ENCODE peak calls at places on chromosomes 11 and 22, in ten cellular contexts. W is IMR-90; F is psoas muscle; B is thoracic aorta; K is H9; X is prostate gland; P is aorta; L is hepatocyte; Y is Peyer's patch; A is CD4-positive, alpha-beta memory T cell. U is an unnamed sample. For H3K4me1, the result is how much of the 10 kb centered on the place peaks cover.

GRCh38 chr11:77266766-77267165 is 34.7 kb downstream of the GDPD4 start:
- DNase-seq in W (peak), F (no peak), B (no peak), K (no peak), X (no peak), P (no peak), L (no peak), Y (no peak), A (no peak), U (no peak)

GRCh38 chr11:80412604-80413003 is 971.8 kb upstream of the TENM4 start:
- DNase-seq in W (no peak), F (no peak), B (no peak), K (no peak), X (no peak), P (no peak), L (peak), Y (no peak), A (no peak), U (no peak)

GRCh38 chr22:46074771-46075551 is 75.4 kb upstream of the PPARA start:
- DNase-seq in W (no peak), F (peak), B (no peak), K (no peak), X (no peak), P (peak), L (no peak), Y (peak), A (no peak), U (peak)

GRCh38 chr22:47282366-47282765 is 519.9 kb downstream of the TBC1D22A start:
- DNase-seq in W (no peak), F (no peak), B (no peak), K (no peak), X (no peak), P (no peak), L (no peak), Y (no peak), A (no peak), U (no peak)

GRCh38 chr11:109946322-109946846 is 146.8 kb upstream of the ZC3H12C start:
- DNase-seq in W (peak), F (peak), B (peak), K (peak), X (peak), P (peak), L (peak), Y (peak), A (peak), U (peak)

GRCh38 chr11:110219011-110219785 is 77.2 kb downstream of the RDX start:
- DNase-seq in W (peak), F (no peak), B (no peak), K (no peak), X (no peak), P (no peak), L (no peak), Y (no peak), A (no peak), U (no peak)

GRCh38 chr11:77884186-77884828 is 63.4 kb downstream of the AAMDC start:
- DNase-seq in W (peak), F (no peak), B (no peak), K (no peak), X (no peak), P (no peak), L (peak), Y (no peak), A (no peak), U (no peak)

GRCh38 chr11:23233075-23233474 is 372.8 kb upstream of the CCDC179 start:
- DNase-seq in W (peak), F (no peak), B (no peak), K (no peak), X (no peak), P (no peak), L (no peak), Y (no peak), A (no peak), U (no peak)

GRCh38 chr11:2582436-2582931 is 117.3 kb downstream of the KCNQ1OT1 start:
- DNase-seq in W (no peak), F (peak), B (no peak), K (peak), X (no peak), P (peak), L (no peak), Y (peak), A (no peak), U (peak)

GRCh38 chr22:26648011-26648497 is 9.3 kb upstream of the MIAT start:
- DNase-seq in W (no peak), F (no peak), B (no peak), K (peak), X (no peak), P (no peak), L (no peak), Y (no peak), A (no peak), U (no peak)

GRCh38 chr11:13119361-13119760 is 110.2 kb downstream of the RASSF10 start:
- DNase-seq in W (peak), F (no peak), B (no peak), K (no peak), X (no peak), P (no peak), L (no peak), Y (no peak), A (no peak), U (no peak)

GRCh38 chr11:31509412-31510345 is at the start of the genes ELP4 and IMMP1L:
- DNase-seq in W (peak), F (peak), B (peak), K (peak), X (peak), P (peak), L (peak), Y (peak), A (peak), U (peak)

GRCh38 chr11:64447717-64448598 is 89.0 kb downstream of the RPS6KA4 start:
- DNase-seq in W (peak), F (peak), B (no peak), K (peak), X (peak), P (peak), L (peak), Y (no peak), A (no peak), U (no peak)

GRCh38 chr11:108697872-108698473 is 33.1 kb downstream of the DDX10 start:
- DNase-seq in W (peak), F (no peak), B (no peak), K (peak), X (peak), P (no peak), L (peak), Y (no peak), A (no peak), U (no peak)

GRCh38 chr22:22721681-22722309 is 77.4 kb downstream of the GGTLC2 start:
- DNase-seq in W (peak), F (no peak), B (no peak), K (no peak), X (no peak), P (no peak), L (peak), Y (no peak), A (no peak), U (no peak)

GRCh38 chr22:36022162-36022561 is 6.5 kb downstream of the RBFOX2 start:
- DNase-seq in W (peak), F (no peak), B (no peak), K (no peak), X (no peak), P (no peak), L (no peak), Y (no peak), A (no peak), U (no peak)

GRCh38 chr11:63767415-63768231 is 952 bp downstream of the ZFTA start:
- DNase-seq in W (peak), F (peak), B (peak), K (peak), X (no peak), P (peak), L (peak), Y (peak), A (peak), U (peak)

GRCh38 chr11:12863605-12864121 is 145.5 kb upstream of the RASSF10 start:
- DNase-seq in W (no peak), F (no peak), B (no peak), K (no peak), X (no peak), P (no peak), L (no peak), Y (no peak), A (no peak), U (no peak)

GRCh38 chr11:112408551-112408950 is 147.9 kb upstream of the PLET1 start:
- DNase-seq in W (no peak), F (no peak), B (no peak), K (peak), X (no peak), P (no peak), L (no peak), Y (no peak), A (no peak), U (no peak)

GRCh38 chr22:46625113-46625842 is 5.1 kb downstream of the GRAMD4 start:
- DNase-seq in W (no peak), F (no peak), B (no peak), K (no peak), X (no peak), P (peak), L (no peak), Y (no peak), A (no peak), U (no peak)

GRCh38 chr11:69217276-69218105 is 61.8 kb downstream of the SMIM38 start:
- DNase-seq in W (no peak), F (no peak), B (no peak), K (peak), X (peak), P (peak), L (no peak), Y (peak), A (no peak), U (no peak)

GRCh38 chr11:44047931-44048431 is at the start of gene ACCSL:
- DNase-seq in W (no peak), F (no peak), B (no peak), K (peak), X (no peak), P (no peak), L (no peak), Y (no peak), A (no peak), U (no peak)

GRCh38 chr11:86314636-86315035 is 12.6 kb downstream of the HIKESHI start:
- DNase-seq in W (no peak), F (no peak), B (no peak), K (no peak), X (no peak), P (no peak), L (no peak), Y (no peak), A (no peak), U (no peak)

GRCh38 chr11:114353448-114353847 is 46.9 kb downstream of the C11orf71 start:
- DNase-seq in W (peak), F (no peak), B (no peak), K (no peak), X (no peak), P (no peak), L (no peak), Y (no peak), A (no peak), U (no peak)

GRCh38 chr22:36544107-36544620 is 15.2 kb upstream of the EIF3D start:
- DNase-seq in W (peak), F (no peak), B (no peak), K (no peak), X (no peak), P (no peak), L (no peak), Y (no peak), A (no peak), U (no peak)

GRCh38 chr11:113001709-113002108 is 40.5 kb downstream of the NCAM1 start:
- DNase-seq in W (no peak), F (no peak), B (no peak), K (no peak), X (no peak), P (no peak), L (no peak), Y (no peak), A (no peak), U (no peak)

GRCh38 chr11:110373061-110373702 is 56.6 kb upstream of the FDX1 start:
- DNase-seq in W (peak), F (no peak), B (no peak), K (no peak), X (no peak), P (no peak), L (peak), Y (no peak), A (no peak), U (no peak)

GRCh38 chr11:110490886-110491285 is 61.1 kb downstream of the FDX1 start:
- DNase-seq in W (peak), F (no peak), B (no peak), K (no peak), X (no peak), P (no peak), L (no peak), Y (no peak), A (no peak), U (no peak)

GRCh38 chr22:17634696-17635095 is 3.9 kb upstream of the BCL2L13 start:
- DNase-seq in W (no peak), F (no peak), B (no peak), K (no peak), X (no peak), P (no peak), L (no peak), Y (no peak), A (no peak), U (no peak)

DNA sequence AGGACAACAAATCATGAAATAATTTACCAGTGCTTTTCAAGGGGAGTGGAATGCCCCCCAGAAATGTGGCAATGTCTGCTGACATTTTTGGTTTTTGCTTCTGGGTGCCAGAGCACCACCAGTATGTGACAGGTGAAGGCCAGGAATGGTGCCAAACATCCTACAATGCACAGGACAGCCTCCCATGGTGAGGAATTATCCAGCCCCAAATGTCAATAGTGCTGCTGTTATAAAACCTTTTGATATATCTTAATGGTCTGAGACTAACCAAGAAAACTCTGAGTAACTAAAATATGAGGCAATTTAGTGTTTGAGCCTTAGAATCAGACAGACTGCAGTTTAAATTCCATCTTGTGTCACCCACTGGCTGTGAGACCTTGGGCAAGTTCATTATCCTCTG is 69.6 kb downstream of the AMBRA1 start:
- DNase-seq in W (no peak), F (no peak), B (no peak), K (no peak), X (no peak), P (no peak), L (no peak), Y (no peak), A (no peak), U (no peak)
- H3K4me1 ChIP-seq in W (under half), F (under half), B (under half), K (under half), X (under half), P (under half), L (under half), Y (under half), A (under half), U (under half)

DNA sequence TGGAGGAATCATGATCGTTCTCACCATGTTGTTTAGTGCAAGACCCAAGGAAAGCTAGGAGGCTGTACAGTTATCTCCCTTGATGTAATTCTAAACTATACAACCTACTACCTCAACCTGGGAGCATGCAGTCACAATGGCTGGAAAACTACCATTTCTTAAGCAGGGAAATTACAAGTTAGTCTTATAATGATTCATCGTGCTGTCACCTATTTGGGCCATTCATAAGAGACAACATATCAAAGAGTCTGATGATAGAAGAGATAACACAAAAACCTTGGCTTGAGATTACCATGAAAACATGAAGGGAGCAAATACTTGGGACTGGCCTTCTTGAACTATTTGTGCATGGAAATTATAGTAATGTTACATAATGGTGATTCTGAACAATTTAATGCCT is 30.5 kb upstream of the BLID start:
- DNase-seq in W (peak), F (no peak), B (no peak), K (no peak), X (no peak), P (no peak), L (no peak), Y (no peak), A (no peak), U (no peak)
- H3K4me1 ChIP-seq in W (under half), F (under half), B (half or more), K (under half), X (under half), P (under half), L (under half), Y (under half), A (under half), U (under half)

GRCh38 chr11:60918251-60918940 is 4.4 kb downstream of the TMEM109 start:
- DNase-seq in W (no peak), F (no peak), B (no peak), K (no peak), X (no peak), P (no peak), L (no peak), Y (no peak), A (no peak), U (no peak)

GRCh38 chr11:60918941-60919275 is 5.0 kb downstream of the TMEM109 start:
- DNase-seq in W (peak), F (no peak), B (no peak), K (no peak), X (no peak), P (no peak), L (no peak), Y (no peak), A (no peak), U (no peak)

GRCh38 chr11:60916669-60917206 is 2.8 kb downstream of the TMEM109 start:
- DNase-seq in W (no peak), F (no peak), B (no peak), K (no peak), X (no peak), P (no peak), L (no peak), Y (no peak), A (no peak), U (no peak)

GRCh38 chr11:60915250-60915914 is 1.4 kb downstream of the TMEM109 start:
- DNase-seq in W (peak), F (peak), B (no peak), K (peak), X (peak), P (peak), L (peak), Y (peak), A (peak), U (peak)

GRCh38 chr11:60917267-60917666 is 3.3 kb downstream of the TMEM109 start:
- DNase-seq in W (no peak), F (no peak), B (no peak), K (no peak), X (no peak), P (no peak), L (no peak), Y (no peak), A (no peak), U (no peak)
- H3K4me1 ChIP-seq in W (under half), F (half or more), B (under half), K (under half), X (under half), P (under half), L (under half), Y (under half), A (under half), U (half or more)

GRCh38 chr22:20085651-20086050 is 5.6 kb downstream of the DGCR8 start:
- DNase-seq in W (no peak), F (no peak), B (no peak), K (no peak), X (no peak), P (peak), L (no peak), Y (peak), A (no peak), U (peak)
- H3K4me1 ChIP-seq in W (under half), F (under half), B (under half), K (under half), X (under half), P (under half), L (under half), Y (under half), A (half or more), U (under half)

DNA sequence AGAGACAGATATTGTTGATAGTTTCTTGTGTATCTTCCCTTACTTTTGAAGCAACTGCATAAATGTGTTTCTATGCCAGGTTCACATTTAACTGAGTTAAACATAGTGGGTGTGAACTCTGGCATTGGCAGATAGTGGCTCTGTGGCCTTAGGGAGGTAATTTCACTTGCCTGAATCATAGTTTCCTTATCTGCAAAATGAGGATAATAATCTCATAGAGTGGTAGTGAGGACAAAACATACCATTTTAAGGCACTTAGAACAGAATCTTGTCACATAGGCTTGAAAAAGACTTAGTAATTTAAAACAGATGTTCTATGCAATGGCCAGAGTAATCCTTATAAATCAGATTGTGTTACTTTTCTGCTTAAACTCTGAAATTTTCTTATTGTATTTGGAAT is 56.4 kb upstream of the SYN3 start:
- DNase-seq in W (no peak), F (no peak), B (no peak), K (no peak), X (no peak), P (no peak), L (no peak), Y (no peak), A (no peak), U (no peak)
- H3K4me1 ChIP-seq in W (under half), F (under half), B (under half), K (under half), X (under half), P (under half), L (under half), Y (under half), A (under half), U (under half)

DNA sequence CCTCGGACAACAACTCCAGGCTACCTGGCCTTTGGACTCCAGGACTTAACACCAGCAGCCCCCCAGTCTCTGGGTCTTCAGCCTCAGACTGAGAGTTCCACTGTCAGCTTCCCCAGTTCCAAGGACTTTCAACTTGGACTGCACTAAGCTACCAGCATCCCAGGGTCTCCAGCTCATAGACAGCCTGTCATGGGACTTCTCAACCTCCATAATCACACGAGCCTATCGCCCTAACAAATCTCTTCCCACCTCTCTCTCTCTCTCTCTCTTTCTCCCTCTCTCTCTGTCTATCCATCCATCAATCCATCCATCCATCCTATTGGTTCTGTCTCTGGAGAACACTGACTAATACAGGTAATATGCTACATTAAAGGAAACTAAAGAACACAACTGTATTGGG is 10.7 kb downstream of the RAB30 start:
- DNase-seq in W (no peak), F (no peak), B (no peak), K (no peak), X (no peak), P (no peak), L (no peak), Y (no peak), A (no peak), U (no peak)
- H3K4me1 ChIP-seq in W (under half), F (half or more), B (under half), K (under half), X (under half), P (under half), L (under half), Y (under half), A (under half), U (under half)

GRCh38 chr11:19350093-19350665 is 109.4 kb upstream of the E2F8 start:
- DNase-seq in W (no peak), F (no peak), B (no peak), K (no peak), X (no peak), P (no peak), L (no peak), Y (no peak), A (no peak), U (no peak)
- H3K4me1 ChIP-seq in W (under half), F (under half), B (under half), K (under half), X (under half), P (under half), L (under half), Y (under half), A (under half), U (under half)

DNA sequence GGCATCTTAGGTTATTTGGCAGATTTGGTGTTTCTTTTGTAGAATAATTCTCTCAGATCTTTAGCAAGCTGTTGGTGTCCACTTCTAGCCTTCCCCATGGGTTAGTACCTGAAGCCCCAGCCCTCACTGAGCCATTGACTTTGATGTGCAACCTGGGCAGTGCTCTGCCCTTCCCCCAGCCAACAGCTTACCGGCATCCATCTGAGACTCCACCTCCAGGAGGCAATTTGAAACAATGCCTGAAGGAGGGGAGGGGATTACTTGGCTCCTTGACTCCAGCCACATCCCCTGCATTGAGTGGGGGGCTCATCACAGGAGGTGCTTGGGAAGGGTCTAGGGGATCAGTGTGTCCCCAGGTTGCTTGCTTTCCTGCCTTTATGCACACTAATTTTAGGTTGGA is 114.8 kb downstream of the TRIM29 start:
- DNase-seq in W (no peak), F (no peak), B (no peak), K (peak), X (no peak), P (no peak), L (no peak), Y (no peak), A (no peak), U (no peak)
- H3K4me1 ChIP-seq in W (under half), F (under half), B (under half), K (under half), X (under half), P (under half), L (under half), Y (under half), A (under half), U (under half)

GRCh38 chr22:24270556-24271405 is at the start of gene SPECC1L:
- DNase-seq in W (peak), F (peak), B (peak), K (peak), X (peak), P (peak), L (peak), Y (peak), A (peak), U (peak)
- H3K4me1 ChIP-seq in W (under half), F (under half), B (under half), K (under half), X (under half), P (under half), L (under half), Y (under half), A (under half), U (under half)